ENCODE peak calls at places on chromosome 1, in ten cellular contexts. X is GM23248; D is esophagus muscularis mucosa; R is cardiac muscle cell; B is tibial artery; O is ovary; Y is mammary epithelial cell; G is CD8-positive, alpha-beta T cell; T is heart left ventricle; E is CD4-positive, alpha-beta memory T cell. Q is an unnamed sample.

GRCh38 chr1:216778763-216779162 is 55.5 kb upstream of the ESRRG start:
- DNase-seq in G (no peak), R (no peak), D (no peak), E (no peak), Y (no peak), O (no peak), X (no peak), B (no peak), T (no peak), Q (no peak)

GRCh38 chr1:200184196-200184595 is 156.7 kb downstream of the NR5A2 start:
- DNase-seq in T (peak; percentile 78), O (no peak), E (no peak), Y (peak; percentile 93), B (peak; percentile 88), G (no peak), X (peak; percentile 93), R (peak; percentile 75), D (no peak), Q (no peak)

GRCh38 chr1:93288558-93288957 is 57.1 kb upstream of the DR1 start:
- DNase-seq in X (peak; percentile 11), B (no peak), Y (no peak), T (peak; percentile 6), R (peak; percentile 19), O (no peak), G (no peak), E (no peak), D (no peak), Q (no peak)

GRCh38 chr1:151134991-151135390 is 11.4 kb downstream of the SEMA6C start:
- DNase-seq in Y (no peak), D (no peak), B (no peak), X (no peak), O (peak; percentile 18), R (no peak), T (no peak), G (no peak), E (no peak), Q (no peak)

GRCh38 chr1:10696977-10697376 is 99.5 kb downstream of the CASZ1 start:
- DNase-seq in Y (no peak), E (no peak), O (no peak), X (peak; percentile 24), R (no peak), B (no peak), T (no peak), D (no peak), G (no peak), Q (no peak)

GRCh38 chr1:205436776-205437485 is 15.1 kb upstream of the LEMD1 start:
- DNase-seq in D (no peak), R (no peak), B (no peak), G (no peak), T (no peak), Y (no peak), O (no peak), E (no peak), X (no peak), Q (no peak)

GRCh38 chr1:117049857-117050256 is 10.3 kb upstream of the TTF2 start:
- DNase-seq in X (no peak), T (no peak), E (no peak), G (no peak), O (no peak), D (no peak), R (no peak), B (no peak), Y (no peak), Q (no peak)

GRCh38 chr1:175376194-175376593 is 183.6 kb upstream of the KIAA0040 start:
- DNase-seq in Y (no peak), X (peak; percentile 16), R (peak; percentile 20), E (no peak), B (no peak), T (no peak), O (no peak), D (no peak), G (no peak), Q (no peak)

GRCh38 chr1:85058781-85059180 is 10.5 kb upstream of the MCOLN3 start:
- DNase-seq in G (no peak), X (no peak), R (no peak), T (no peak), Y (no peak), B (no peak), E (no peak), D (no peak), O (no peak), Q (no peak)

GRCh38 chr1:109816975-109817535 is 53.3 kb upstream of the EPS8L3 start:
- DNase-seq in D (no peak), B (no peak), G (no peak), T (no peak), Y (no peak), O (no peak), R (no peak), X (no peak), E (no peak), Q (no peak)

GRCh38 chr1:21706151-21706835 is 37.1 kb upstream of the RAP1GAP start:
- DNase-seq in Y (no peak), R (peak; percentile 30), D (no peak), X (peak; percentile 55), O (no peak), G (no peak), B (peak; percentile 22), T (no peak), E (no peak), Q (no peak)

DNA sequence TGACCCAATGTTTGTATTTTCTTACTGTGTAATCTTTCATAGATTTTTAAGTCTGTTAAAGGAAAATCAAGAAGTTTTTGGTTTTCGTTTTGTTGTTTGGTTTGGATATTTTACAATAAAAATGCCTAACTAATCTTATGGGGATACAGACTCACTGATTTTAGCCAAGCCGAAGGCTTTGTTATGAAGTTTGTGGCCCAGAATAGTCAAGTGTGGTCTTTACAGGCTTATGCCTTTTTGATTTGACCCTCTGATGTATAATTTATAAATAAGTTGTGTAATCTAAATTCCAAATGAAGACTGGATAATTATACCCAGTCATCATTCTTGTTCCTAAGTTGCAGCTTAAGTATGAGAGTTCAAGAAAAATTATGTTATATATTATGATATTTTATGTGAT is 739.3 kb downstream of the ADGRL2 start:
- DNase-seq in Y (no peak), T (no peak), R (no peak), X (no peak), B (no peak), E (no peak), D (no peak), O (no peak), G (no peak), Q (no peak)
- H3K9me3 ChIP-seq in Y (no peaks in the 10 kb centered on the region), T (peaks cover 18% of the 10 kb centered on the region), R (no peaks in the 10 kb centered on the region), X (no peaks in the 10 kb centered on the region), B (no peaks in the 10 kb centered on the region), E (peaks cover 3% of the 10 kb centered on the region), D (peaks cover 6% of the 10 kb centered on the region), O (no peaks in the 10 kb centered on the region), G (no peaks in the 10 kb centered on the region), Q (no peaks in the 10 kb centered on the region)

GRCh38 chr1:152153996-152154395 is 5.0 kb downstream of the RPTN start:
- DNase-seq in E (no peak), R (no peak), Y (no peak), D (no peak), X (no peak), G (no peak), O (no peak), T (no peak), B (no peak), Q (no peak)

GRCh38 chr1:152148991-152149390 is 10.0 kb downstream of the RPTN start:
- DNase-seq in E (no peak), D (peak; percentile 47), B (no peak), X (peak; percentile 53), G (no peak), O (no peak), T (no peak), R (no peak), Y (no peak), Q (no peak)

GRCh38 chr1:152145789-152146188 is 13.2 kb downstream of the RPTN start:
- DNase-seq in B (no peak), X (no peak), R (no peak), D (no peak), G (no peak), E (no peak), T (no peak), Y (no peak), O (no peak), Q (no peak)

GRCh38 chr1:152148051-152148450 is 11.0 kb downstream of the RPTN start:
- DNase-seq in D (peak; percentile 64), E (no peak), O (no peak), B (no peak), X (no peak), G (no peak), Y (no peak), R (no peak), T (no peak), Q (no peak)

GRCh38 chr1:152151646-152152045 is 7.4 kb downstream of the RPTN start:
- DNase-seq in T (no peak), B (no peak), X (peak; percentile 55), O (no peak), Y (no peak), G (no peak), R (no peak), D (no peak), E (no peak), Q (no peak)
- H3K9me3 ChIP-seq in T (peaks cover 22% of the 10 kb centered on the region), B (peaks cover 15% of the 10 kb centered on the region), X (no peaks in the 10 kb centered on the region), O (peaks cover 5% of the 10 kb centered on the region), Y (peaks cover 14% of the 10 kb centered on the region), G (no peaks in the 10 kb centered on the region), R (no peaks in the 10 kb centered on the region), D (peaks cover 16% of the 10 kb centered on the region), E (peaks cover 7% of the 10 kb centered on the region), Q (peaks cover 16% of the 10 kb centered on the region)

GRCh38 chr1:2820731-2821372 is 19.4 kb upstream of the TTC34 start:
- DNase-seq in O (no peak), X (no peak), D (no peak), B (no peak), E (no peak), R (no peak), Y (no peak), G (no peak), T (no peak), Q (no peak)

GRCh38 chr1:2819429-2819828 is 17.9 kb upstream of the TTC34 start:
- DNase-seq in E (no peak), D (no peak), R (no peak), O (no peak), G (no peak), B (no peak), Y (no peak), T (no peak), X (no peak), Q (no peak)

GRCh38 chr1:2821970-2822620 is 20.6 kb upstream of the TTC34 start:
- DNase-seq in T (peak; percentile 40), Y (no peak), O (peak; percentile 47), E (peak; percentile 24), D (no peak), X (peak; percentile 24), B (no peak), G (no peak), R (no peak), Q (peak; percentile 47)

GRCh38 chr1:2821373-2821955 is 20.0 kb upstream of the TTC34 start:
- DNase-seq in E (no peak), Y (no peak), D (no peak), X (no peak), T (no peak), G (no peak), R (no peak), O (no peak), B (no peak), Q (no peak)

GRCh38 chr1:2819831-2820730 is 18.6 kb upstream of the TTC34 start:
- DNase-seq in B (no peak), Y (no peak), D (no peak), E (no peak), X (no peak), T (no peak), R (no peak), G (no peak), O (no peak), Q (no peak)
- H3K9me3 ChIP-seq in B (no peaks in the 10 kb centered on the region), Y (peaks cover 35% of the 10 kb centered on the region), D (no peaks in the 10 kb centered on the region), E (no peaks in the 10 kb centered on the region), X (no peaks in the 10 kb centered on the region), T (no peaks in the 10 kb centered on the region), R (peaks cover 3% of the 10 kb centered on the region), G (no peaks in the 10 kb centered on the region), O (no peaks in the 10 kb centered on the region), Q (no peaks in the 10 kb centered on the region)

GRCh38 chr1:152817309-152817708 is 5.5 kb downstream of the LCE1B start:
- DNase-seq in B (no peak), G (no peak), D (no peak), R (no peak), Y (peak; percentile 64), X (peak; percentile 42), E (no peak), O (no peak), T (no peak), Q (no peak)
- H3K9me3 ChIP-seq in B (no peaks in the 10 kb centered on the region), G (no peaks in the 10 kb centered on the region), D (no peaks in the 10 kb centered on the region), R (peaks cover 7% of the 10 kb centered on the region), Y (no peaks in the 10 kb centered on the region), X (no peaks in the 10 kb centered on the region), E (no peaks in the 10 kb centered on the region), O (no peaks in the 10 kb centered on the region), T (no peaks in the 10 kb centered on the region), Q (no peaks in the 10 kb centered on the region)